ENCODE peak calls at places on chromosomes 6 and 20, in five cellular contexts. One of them, this sample, is unnamed.

GRCh38 chr6:146948790-146949342 is 255.4 kb upstream of the STXBP5 start:
- DNase-seq in NCI-H1436: no peak
- DNase-seq in A549: no peak
- DNase-seq in NCI-H446 treated with DMSO at 0.1 percent for 48 hours: no peak
- DNase-seq in progenitor cell of endocrine pancreas: no peak
- DNase-seq in this sample: no peak

GRCh38 chr6:106872044-106872443 is 102.5 kb downstream of the CD24 start:
- DNase-seq in NCI-H1436: no peak
- DNase-seq in A549: no peak
- DNase-seq in NCI-H446 treated with DMSO at 0.1 percent for 48 hours: no peak
- DNase-seq in progenitor cell of endocrine pancreas: no peak
- DNase-seq in this sample: no peak

GRCh38 chr6:40956871-40957270 is 82.2 kb downstream of the UNC5CL start:
- DNase-seq in NCI-H1436: no peak
- DNase-seq in A549: no peak
- DNase-seq in NCI-H446 treated with DMSO at 0.1 percent for 48 hours: no peak
- DNase-seq in progenitor cell of endocrine pancreas: no peak
- DNase-seq in this sample: no peak

GRCh38 chr20:63747622-63748355 is 8.2 kb downstream of the SLC2A4RG start:
- DNase-seq in NCI-H1436: peak; percentile 37
- DNase-seq in A549: no peak
- DNase-seq in NCI-H446 treated with DMSO at 0.1 percent for 48 hours: no peak
- DNase-seq in progenitor cell of endocrine pancreas: no peak
- DNase-seq in this sample: peak; percentile 29

GRCh38 chr20:35004051-35004725 is 48.5 kb downstream of the MYH7B start:
- DNase-seq in NCI-H1436: no peak
- DNase-seq in A549: no peak
- DNase-seq in NCI-H446 treated with DMSO at 0.1 percent for 48 hours: no peak
- DNase-seq in progenitor cell of endocrine pancreas: no peak
- DNase-seq in this sample: no peak

GRCh38 chr6:33000053-33000452 is 9.3 kb downstream of the HLA-DOA start:
- DNase-seq in NCI-H1436: peak; percentile 13
- DNase-seq in A549: no peak
- DNase-seq in NCI-H446 treated with DMSO at 0.1 percent for 48 hours: no peak
- DNase-seq in progenitor cell of endocrine pancreas: no peak
- DNase-seq in this sample: no peak

GRCh38 chr20:22579711-22580697 is 4.4 kb downstream of the FOXA2 start:
- DNase-seq in NCI-H1436: no peak
- DNase-seq in A549: no peak
- DNase-seq in NCI-H446 treated with DMSO at 0.1 percent for 48 hours: no peak
- DNase-seq in progenitor cell of endocrine pancreas: peak; percentile 30
- DNase-seq in this sample: no peak

GRCh38 chr6:40347571-40348011 is 239.6 kb downstream of the LRFN2 start:
- DNase-seq in NCI-H1436: no peak
- DNase-seq in A549: no peak
- DNase-seq in NCI-H446 treated with DMSO at 0.1 percent for 48 hours: no peak
- DNase-seq in progenitor cell of endocrine pancreas: peak; percentile 5
- DNase-seq in this sample: no peak

GRCh38 chr6:29656157-29656556 is 735 bp upstream of the MOG start:
- DNase-seq in NCI-H1436: no peak
- DNase-seq in A549: no peak
- DNase-seq in NCI-H446 treated with DMSO at 0.1 percent for 48 hours: no peak
- DNase-seq in progenitor cell of endocrine pancreas: no peak
- DNase-seq in this sample: no peak

GRCh38 chr6:46704562-46704961 is 16.9 kb downstream of the TDRD6 start:
- DNase-seq in NCI-H1436: peak; percentile 10
- DNase-seq in A549: no peak
- DNase-seq in NCI-H446 treated with DMSO at 0.1 percent for 48 hours: no peak
- DNase-seq in progenitor cell of endocrine pancreas: no peak
- DNase-seq in this sample: no peak

GRCh38 chr6:137076277-137077068 is 31.7 kb upstream of the IL20RA start:
- DNase-seq in NCI-H1436: peak; percentile 68
- DNase-seq in A549: peak; percentile 28
- DNase-seq in NCI-H446 treated with DMSO at 0.1 percent for 48 hours: peak; percentile 40
- DNase-seq in progenitor cell of endocrine pancreas: peak; percentile 43
- DNase-seq in this sample: peak; percentile 35

GRCh38 chr20:48295445-48295903 is 510.2 kb upstream of the SULF2 start:
- DNase-seq in NCI-H1436: no peak
- DNase-seq in A549: peak; percentile 80
- DNase-seq in NCI-H446 treated with DMSO at 0.1 percent for 48 hours: peak; percentile 31
- DNase-seq in progenitor cell of endocrine pancreas: no peak
- DNase-seq in this sample: peak; percentile 60

GRCh38 chr6:89690944-89691324 is 52.4 kb upstream of the LYRM2 start:
- DNase-seq in NCI-H1436: no peak
- DNase-seq in A549: no peak
- DNase-seq in NCI-H446 treated with DMSO at 0.1 percent for 48 hours: no peak
- DNase-seq in progenitor cell of endocrine pancreas: no peak
- DNase-seq in this sample: no peak

GRCh38 chr6:34246563-34247391 is 2.0 kb downstream of the SMIM29 start:
- DNase-seq in NCI-H1436: no peak
- DNase-seq in A549: no peak
- DNase-seq in NCI-H446 treated with DMSO at 0.1 percent for 48 hours: no peak
- DNase-seq in progenitor cell of endocrine pancreas: no peak
- DNase-seq in this sample: peak; percentile 59

GRCh38 chr6:122838060-122838780 is 49.2 kb downstream of the SMPDL3A start:
- DNase-seq in NCI-H1436: no peak
- DNase-seq in A549: peak; percentile 10
- DNase-seq in NCI-H446 treated with DMSO at 0.1 percent for 48 hours: no peak
- DNase-seq in progenitor cell of endocrine pancreas: no peak
- DNase-seq in this sample: peak; percentile 22